ENCODE peak calls at places on chromosomes 11 and 22, in nine cellular contexts. T, V, G, B, P, Y, D, H and C are unnamed samples.

GRCh38 chr11:9726313-9727022 is 62.6 kb downstream of the SWAP70 start:
- DNase-seq in V (no peak), G (peak), P (no peak), D (no peak), Y (no peak), B (peak), T (no peak), H (no peak), C (no peak)

GRCh38 chr11:76159983-76160661 is 46.2 kb downstream of the WNT11 start:
- DNase-seq in G (no peak), Y (no peak), T (no peak), B (no peak), H (no peak), V (no peak), D (no peak), P (no peak), C (no peak)

GRCh38 chr11:79165908-79166307 is 274.9 kb downstream of the TENM4 start:
- DNase-seq in P (no peak), H (no peak), D (no peak), V (no peak), G (no peak), T (no peak), B (no peak), Y (no peak), C (no peak)

GRCh38 chr22:23179381-23180294 is 671 bp upstream of the BCR start:
- DNase-seq in V (no peak), T (no peak), D (no peak), Y (peak), B (no peak), G (no peak), H (no peak), P (peak), C (no peak)

GRCh38 chr11:114736806-114737205 is 58.5 kb downstream of the NXPE2 start:
- DNase-seq in D (no peak), V (no peak), Y (no peak), P (no peak), H (no peak), G (no peak), T (no peak), B (no peak), C (no peak)

GRCh38 chr11:112269139-112269538 is 8.5 kb upstream of the PLET1 start:
- DNase-seq in Y (no peak), H (no peak), P (no peak), T (no peak), D (no peak), B (no peak), V (no peak), G (no peak), C (no peak)

GRCh38 chr22:42621505-42622002 is 6.9 kb upstream of the POLDIP3 start:
- DNase-seq in G (peak), B (peak), H (no peak), P (peak), V (peak), Y (peak), D (peak), T (peak), C (peak)

GRCh38 chr11:17595526-17596309 is 48.7 kb downstream of the OTOG start:
- DNase-seq in G (no peak), D (no peak), B (no peak), H (peak), P (no peak), V (no peak), T (no peak), Y (peak), C (peak)

GRCh38 chr11:124069429-124070401 is 28.6 kb upstream of the OR10G7 start:
- DNase-seq in T (no peak), Y (no peak), B (peak), G (peak), D (peak), V (peak), H (no peak), P (no peak), C (peak)

GRCh38 chr11:115765803-115766239 is 261.6 kb upstream of the CADM1 start:
- DNase-seq in B (peak), T (no peak), D (no peak), V (no peak), G (no peak), Y (no peak), P (no peak), H (no peak), C (no peak)

GRCh38 chr11:111982019-111982464 is 43.2 kb upstream of the DLAT start:
- DNase-seq in P (no peak), T (no peak), V (peak), H (peak), D (peak), Y (no peak), B (peak), G (peak), C (peak)

GRCh38 chr11:113551645-113552044 is 76.4 kb upstream of the DRD2 start:
- DNase-seq in G (no peak), P (no peak), D (no peak), H (no peak), B (no peak), V (no peak), T (no peak), Y (no peak), C (no peak)

GRCh38 chr11:20443596-20443995 is 56.1 kb downstream of the PRMT3 start:
- DNase-seq in D (no peak), T (no peak), Y (no peak), V (no peak), H (no peak), B (no peak), G (peak), P (no peak), C (no peak)

GRCh38 chr22:39446239-39446721 is 10.5 kb upstream of the MGAT3 start:
- DNase-seq in H (no peak), V (no peak), T (no peak), B (no peak), D (no peak), Y (no peak), P (no peak), G (no peak), C (no peak)

GRCh38 chr11:120662071-120662611 is 150.6 kb downstream of the GRIK4 start:
- DNase-seq in H (no peak), B (no peak), D (no peak), V (no peak), G (no peak), T (no peak), P (no peak), Y (no peak), C (no peak)

GRCh38 chr11:819943-820649 is 1.4 kb downstream of the PNPLA2 start:
- DNase-seq in B (peak), H (peak), G (peak), Y (peak), D (peak), V (peak), T (peak), P (peak), C (peak)

GRCh38 chr11:108852701-108853100 is 187.8 kb downstream of the DDX10 start:
- DNase-seq in P (no peak), Y (no peak), G (no peak), H (no peak), V (no peak), T (no peak), D (no peak), B (no peak), C (no peak)

GRCh38 chr11:73982595-73982989 is at the start of gene UCP2:
- DNase-seq in B (no peak), V (peak), P (peak), T (peak), G (peak), H (peak), D (peak), Y (no peak), C (peak)

GRCh38 chr11:69869311-69869939 is 50.2 kb upstream of the FGF3 start:
- DNase-seq in D (no peak), Y (peak), B (no peak), H (no peak), V (no peak), P (no peak), T (no peak), G (no peak), C (no peak)

GRCh38 chr11:124861670-124862069 is 3.6 kb upstream of the ROBO3 start:
- DNase-seq in G (no peak), B (no peak), D (no peak), T (no peak), H (no peak), P (no peak), V (no peak), Y (no peak), C (no peak)

GRCh38 chr11:16418698-16419097 is 62.4 kb upstream of the SOX6 start:
- DNase-seq in H (no peak), V (no peak), T (no peak), D (no peak), B (no peak), G (no peak), Y (no peak), P (no peak), C (no peak)

GRCh38 chr11:8714622-8715225 is 32.1 kb downstream of the RPL27A start:
- DNase-seq in V (no peak), D (no peak), P (no peak), H (no peak), T (no peak), Y (no peak), B (peak), G (no peak), C (no peak)

GRCh38 chr11:122741613-122742012 is 86.1 kb downstream of the UBASH3B start:
- DNase-seq in P (peak), G (no peak), D (no peak), Y (peak), V (no peak), T (no peak), H (peak), B (no peak), C (no peak)

GRCh38 chr11:13384837-13385417 is 78.1 kb downstream of the BTBD10 start:
- DNase-seq in Y (no peak), B (peak), P (no peak), D (peak), V (peak), G (peak), T (no peak), H (no peak), C (peak)

GRCh38 chr22:46797355-46797754 is 34.9 kb downstream of the TBC1D22A start:
- DNase-seq in Y (peak), T (no peak), H (no peak), V (no peak), D (no peak), B (no peak), P (no peak), G (peak), C (no peak)
- TF ChIP-seq CTCF in Y (no peak), T (no peak), H (peak), V (peak), D (peak), B (peak), P (peak), G (peak), C (no peak)

GRCh38 chr11:103406357-103406756 is 297.1 kb downstream of the DYNC2H1 start:
- DNase-seq in G (no peak), Y (no peak), V (no peak), T (no peak), H (no peak), D (no peak), P (no peak), B (no peak), C (no peak)
- TF ChIP-seq CTCF in G (no peak), Y (no peak), V (no peak), T (no peak), H (no peak), D (no peak), P (no peak), B (no peak), C (no peak)

GRCh38 chr11:28153586-28153985 is 45.4 kb downstream of the METTL15 start:
- DNase-seq in Y (no peak), T (no peak), G (peak), V (no peak), H (no peak), D (no peak), B (peak), P (no peak), C (no peak)

DNA sequence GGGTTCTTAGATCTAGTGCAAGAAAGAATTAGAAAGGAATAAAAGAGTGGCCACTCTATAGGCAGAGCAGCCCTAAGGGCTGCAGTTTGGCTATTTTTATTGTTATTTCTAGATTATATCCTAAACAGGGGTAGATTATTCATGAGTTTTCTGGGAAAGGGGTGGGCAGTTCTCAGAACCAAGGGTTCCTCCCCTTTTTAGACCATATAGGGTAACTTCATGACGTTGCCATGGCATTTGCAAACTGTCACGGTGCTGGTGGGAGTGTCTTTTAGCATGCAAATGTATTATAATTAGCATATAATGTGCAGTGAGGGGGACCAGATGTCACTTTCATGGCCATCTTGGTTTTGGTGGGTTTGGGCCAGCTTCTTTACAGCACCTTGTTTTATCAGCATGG is 44.6 kb downstream of the METTL15 start:
- DNase-seq in G (no peak), Y (no peak), H (no peak), P (no peak), T (no peak), B (no peak), V (no peak), D (no peak), C (no peak)
- TF ChIP-seq CTCF in G (no peak), Y (no peak), H (no peak), P (no peak), T (no peak), B (no peak), V (no peak), D (no peak), C (no peak)

GRCh38 chr11:86800076-86800955 is at the start of gene PRSS23:
- DNase-seq in Y (peak), P (peak), D (peak), V (peak), T (peak), B (peak), G (peak), H (peak), C (peak)

GRCh38 chr11:86798988-86799387 is 1.4 kb upstream of the PRSS23 start:
- DNase-seq in Y (no peak), P (no peak), V (no peak), T (no peak), D (no peak), B (peak), H (no peak), G (peak), C (no peak)

GRCh38 chr11:86802146-86802545 is 1.8 kb downstream of the PRSS23 start:
- DNase-seq in B (no peak), D (no peak), G (no peak), P (no peak), V (no peak), Y (no peak), T (no peak), H (no peak), C (no peak)

GRCh38 chr11:86800956-86801264 is 568 bp downstream of the PRSS23 start:
- DNase-seq in G (no peak), B (no peak), D (no peak), Y (no peak), V (no peak), P (no peak), T (no peak), H (no peak), C (no peak)

DNA sequence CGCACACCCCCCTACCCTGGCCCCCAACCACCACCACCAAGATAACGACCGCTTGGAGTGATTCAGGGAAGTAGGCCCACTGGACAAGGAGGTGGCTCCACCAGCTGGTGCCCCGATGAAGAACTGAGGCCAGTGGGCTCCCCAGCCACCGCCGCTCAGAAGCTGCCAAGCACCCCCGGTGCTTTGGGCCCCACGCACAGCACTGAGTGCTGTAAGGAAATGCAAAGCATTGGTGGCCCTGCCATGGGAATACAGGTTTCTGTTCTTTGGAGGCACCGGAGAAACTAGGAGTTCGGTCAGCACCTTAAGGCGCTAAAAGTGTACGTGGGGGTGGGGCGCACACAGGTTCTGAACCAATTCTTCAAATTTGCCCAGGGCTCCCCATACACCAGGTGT is 664 bp upstream of the PRSS23 start:
- DNase-seq in H (no peak), V (no peak), G (no peak), D (no peak), T (no peak), Y (peak), P (no peak), B (no peak), C (peak)
- TF ChIP-seq CTCF in H (no peak), V (no peak), G (peak), D (no peak), T (no peak), Y (no peak), P (peak), B (no peak), C (no peak)

GRCh38 chr22:27283714-27284113 is 517.8 kb downstream of the MN1 start:
- DNase-seq in P (no peak), G (peak), D (no peak), Y (no peak), V (no peak), T (no peak), B (no peak), H (no peak), C (no peak)
- TF ChIP-seq CTCF in P (no peak), G (no peak), D (no peak), Y (no peak), V (no peak), T (no peak), B (no peak), H (no peak), C (no peak)

GRCh38 chr11:103619480-103619879 is 417.0 kb upstream of the DDI1 start:
- DNase-seq in T (no peak), Y (no peak), P (no peak), B (no peak), G (peak), H (no peak), D (no peak), V (no peak), C (no peak)
- TF ChIP-seq CTCF in T (no peak), Y (no peak), P (no peak), B (no peak), G (peak), H (no peak), D (peak), V (peak), C (no peak)